ENCODE peak calls at places on chromosomes 3 and 15, in seven cellular contexts. V is sigmoid colon, Z is neural progenitor cell, B is fibroblast of pulmonary artery, P is dorsolateral prefrontal cortex, I is coronary artery, E is lower leg skin. O is an unnamed sample.

GRCh38 chr3:126711361-126711760 is 7.3 kb downstream of the CHCHD6 start:
- DNase-seq in B (peak), Z (no peak), V (no peak), P (no peak), E (no peak), I (no peak), O (no peak)

GRCh38 chr3:172096881-172097420 is 57.6 kb downstream of the FNDC3B start:
- DNase-seq in Z (peak), I (no peak), E (no peak), V (no peak), P (no peak), B (peak), O (no peak)

GRCh38 chr3:197590313-197590962 is 34.7 kb upstream of the BDH1 start:
- DNase-seq in E (no peak), Z (no peak), I (no peak), P (no peak), V (no peak), B (no peak), O (no peak)

GRCh38 chr3:46934508-46935167 is 41.9 kb downstream of the CCDC12 start:
- DNase-seq in V (peak), I (no peak), Z (no peak), E (no peak), B (peak), P (no peak), O (no peak)

GRCh38 chr15:85730001-85730820 is 64.5 kb downstream of the KLHL25 start:
- DNase-seq in V (no peak), P (peak), Z (peak), E (no peak), B (peak), I (no peak), O (peak)

GRCh38 chr3:171768281-171768925 is 41.9 kb downstream of the PLD1 start:
- DNase-seq in V (no peak), I (no peak), B (no peak), P (no peak), E (no peak), Z (no peak), O (no peak)

GRCh38 chr3:46867550-46867898 is 4.3 kb upstream of the MYL3 start:
- DNase-seq in P (peak), I (peak), Z (no peak), B (peak), E (peak), V (peak), O (no peak)

GRCh38 chr15:88982304-88982945 is 69.2 kb upstream of the MFGE8 start:
- DNase-seq in I (peak), P (no peak), E (peak), Z (no peak), V (peak), B (peak), O (no peak)

GRCh38 chr3:144272715-144273114 is 301.1 kb downstream of the DIPK2A start:
- DNase-seq in P (no peak), V (no peak), Z (no peak), E (no peak), I (no peak), B (no peak), O (no peak)

GRCh38 chr15:63067976-63068743 is 25.6 kb downstream of the TPM1 start:
- DNase-seq in V (no peak), I (no peak), E (no peak), Z (no peak), B (no peak), P (no peak), O (no peak)

GRCh38 chr3:24683511-24684384 is 189.1 kb upstream of the THRB start:
- DNase-seq in P (peak), E (no peak), Z (peak), B (peak), I (no peak), V (no peak), O (no peak)

GRCh38 chr3:13086594-13086993 is 13.4 kb upstream of the IQSEC1 start:
- DNase-seq in B (no peak), I (no peak), V (no peak), E (no peak), Z (no peak), P (no peak), O (no peak)

GRCh38 chr3:45841380-45841700 is 579 bp downstream of the LZTFL1 start:
- DNase-seq in V (no peak), P (peak), B (peak), E (no peak), I (no peak), Z (peak), O (peak)

GRCh38 chr3:151962891-151963290 is 89.4 kb downstream of the SUCNR1 start:
- DNase-seq in E (no peak), I (no peak), Z (no peak), B (no peak), P (no peak), V (no peak), O (no peak)

GRCh38 chr15:31828594-31828993 is 201.7 kb upstream of the CHRNA7 start:
- DNase-seq in P (no peak), E (no peak), V (no peak), B (no peak), I (no peak), Z (no peak), O (no peak)

GRCh38 chr3:179071161-179071568 is 444 bp downstream of the ZMAT3 start:
- DNase-seq in I (no peak), V (peak), Z (no peak), P (peak), B (peak), E (no peak), O (peak)

GRCh38 chr3:195907730-195908438 is 467 bp downstream of the TNK2 start:
- DNase-seq in Z (no peak), P (no peak), V (peak), B (no peak), I (no peak), E (no peak), O (peak)

GRCh38 chr15:46251873-46252272 is 617.0 kb downstream of the SQOR start:
- DNase-seq in Z (no peak), V (no peak), E (no peak), B (no peak), I (no peak), P (no peak), O (no peak)

GRCh38 chr3:77620009-77620408 is 580.1 kb downstream of the ROBO2 start:
- DNase-seq in I (no peak), V (no peak), B (no peak), E (peak), P (no peak), Z (no peak), O (no peak)

GRCh38 chr3:133928903-133929607 is 33.4 kb upstream of the RAB6B start:
- DNase-seq in B (no peak), I (no peak), E (no peak), Z (no peak), P (no peak), V (no peak), O (no peak)

GRCh38 chr3:127776347-127776746 is 46.0 kb downstream of the MGLL start:
- DNase-seq in I (no peak), V (no peak), P (no peak), E (no peak), Z (no peak), B (no peak), O (no peak)
- H3K4me3 ChIP-seq in I (no peak), V (no peak), P (no peak), E (no peak), Z (no peak), B (no peak), O (no peak)

GRCh38 chr3:34107669-34108068 is 309.2 kb downstream of the PDCD6IP start:
- DNase-seq in B (no peak), Z (no peak), P (no peak), I (no peak), E (no peak), V (no peak), O (no peak)

GRCh38 chr3:34108976-34109375 is 310.5 kb downstream of the PDCD6IP start:
- DNase-seq in B (no peak), P (peak), E (no peak), Z (no peak), V (no peak), I (no peak), O (no peak)

GRCh38 chr3:34106879-34107278 is 308.4 kb downstream of the PDCD6IP start:
- DNase-seq in V (no peak), E (no peak), P (peak), Z (peak), B (peak), I (no peak), O (no peak)

GRCh38 chr3:34109846-34110245 is 311.4 kb downstream of the PDCD6IP start:
- DNase-seq in I (no peak), E (no peak), B (no peak), P (no peak), V (no peak), Z (no peak), O (no peak)

DNA sequence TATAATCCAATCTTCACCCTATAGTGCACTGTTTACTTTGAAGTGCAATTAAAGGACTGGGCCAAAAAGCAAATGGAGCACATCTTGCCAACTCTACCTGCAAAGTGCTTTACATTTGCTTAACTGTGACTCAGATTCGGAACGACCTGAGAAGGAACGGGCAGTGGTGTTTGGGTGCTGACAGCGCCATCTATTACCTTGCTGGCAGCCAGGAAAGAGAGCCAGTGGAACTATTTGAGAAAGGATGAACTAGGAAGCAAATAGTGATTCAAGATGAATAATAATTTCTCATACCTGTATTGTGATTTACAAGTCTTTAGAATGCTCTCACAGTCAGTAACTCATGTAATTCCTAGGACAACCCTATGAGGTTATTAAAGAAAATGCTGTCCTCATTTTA is 312.9 kb downstream of the PDCD6IP start:
- DNase-seq in I (no peak), V (no peak), Z (no peak), E (no peak), P (no peak), B (no peak), O (no peak)
- TF ChIP-seq CTCF in I (no peak), V (no peak), Z (no peak), E (no peak), P (no peak), B (no peak), O (no peak)

GRCh38 chr15:96336643-96337353 is 6.3 kb downstream of the NR2F2 start:
- DNase-seq in E (no peak), I (peak), V (no peak), P (no peak), B (peak), Z (peak), O (no peak)
- H3K4me3 ChIP-seq in E (peak), I (peak), V (peak), P (peak), B (peak), Z (peak), O (no peak)

DNA sequence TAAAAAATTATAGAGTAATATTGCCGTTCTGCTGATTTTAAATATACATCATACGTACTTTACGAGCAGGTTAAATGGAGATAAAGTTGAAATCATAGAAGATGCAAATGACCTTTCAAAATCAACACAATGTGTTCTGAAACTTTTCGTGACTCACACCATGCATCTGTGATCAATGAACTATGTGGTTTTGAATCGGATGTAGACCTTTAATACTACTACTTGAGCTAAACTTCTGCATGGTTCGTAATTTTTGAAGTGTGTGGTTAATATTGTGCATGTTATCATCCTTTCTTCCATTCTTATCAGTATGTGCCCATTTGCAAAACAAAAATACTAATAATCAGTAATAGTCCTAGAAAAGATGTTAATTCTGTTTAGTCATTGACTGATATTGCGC is 58.9 kb downstream of the GASK1A start:
- DNase-seq in B (no peak), I (no peak), Z (no peak), P (no peak), V (no peak), E (no peak), O (no peak)
- TF ChIP-seq CTCF in B (no peak), I (no peak), Z (no peak), P (no peak), V (no peak), E (no peak), O (no peak)

DNA sequence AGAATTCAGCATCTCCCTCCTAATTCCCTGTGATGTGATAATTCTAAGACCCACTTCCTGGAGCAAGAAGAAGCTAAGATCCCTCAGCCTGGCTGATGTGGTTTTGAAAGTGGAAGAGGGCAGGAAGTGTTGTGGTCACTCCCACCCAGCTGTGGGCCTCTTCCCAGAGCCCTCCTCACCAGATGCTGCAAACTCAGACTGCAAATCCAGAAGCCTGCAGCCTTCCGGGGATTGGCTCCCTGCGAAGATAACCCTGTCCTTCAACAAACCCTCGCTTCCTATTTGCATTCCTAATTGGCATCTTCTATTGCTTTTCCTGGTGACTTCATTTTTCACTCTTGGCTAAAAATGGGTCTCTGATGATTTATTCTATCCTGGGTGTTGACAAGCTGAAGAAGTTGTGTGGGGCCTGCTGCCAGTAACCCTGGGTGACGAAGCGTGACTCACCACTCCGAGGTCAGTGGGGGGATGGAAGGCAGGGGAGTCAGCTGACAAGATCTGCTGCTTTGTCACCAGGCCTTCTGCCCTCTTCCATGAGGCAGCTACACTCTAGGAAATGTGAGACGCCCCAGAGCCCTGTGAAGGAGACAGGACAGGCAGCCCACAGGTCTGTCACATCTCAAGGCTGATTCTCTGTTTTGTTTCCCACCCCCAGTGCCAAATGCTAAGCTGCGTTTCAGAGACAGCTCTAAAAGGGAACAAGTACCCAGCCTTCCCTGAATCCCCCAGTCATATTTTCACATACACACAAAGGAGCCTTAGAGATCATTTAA is 99.7 kb upstream of the LIPC start:
- DNase-seq in E (peak), B (peak), V (peak), Z (peak), P (peak), I (peak), O (peak)
- H3K4me3 ChIP-seq in E (no peak), B (no peak), V (peak), Z (no peak), P (peak), I (peak), O (no peak)

GRCh38 chr3:51985063-51985462 is 1.7 kb downstream of the ACY1 start:
- DNase-seq in V (no peak), Z (no peak), I (no peak), B (no peak), P (no peak), E (no peak), O (no peak)

GRCh38 chr3:51984269-51984647 is 923 bp downstream of the ACY1 start:
- DNase-seq in E (no peak), V (no peak), P (no peak), Z (no peak), B (no peak), I (no peak), O (no peak)

GRCh38 chr3:51982352-51982837 is 940 bp upstream of the ACY1 start:
- DNase-seq in I (no peak), Z (peak), E (no peak), V (no peak), P (no peak), B (no peak), O (no peak)

GRCh38 chr3:51983578-51984268 is 388 bp downstream of the ACY1 start:
- DNase-seq in B (no peak), V (no peak), Z (no peak), P (no peak), I (no peak), E (no peak), O (no peak)

DNA sequence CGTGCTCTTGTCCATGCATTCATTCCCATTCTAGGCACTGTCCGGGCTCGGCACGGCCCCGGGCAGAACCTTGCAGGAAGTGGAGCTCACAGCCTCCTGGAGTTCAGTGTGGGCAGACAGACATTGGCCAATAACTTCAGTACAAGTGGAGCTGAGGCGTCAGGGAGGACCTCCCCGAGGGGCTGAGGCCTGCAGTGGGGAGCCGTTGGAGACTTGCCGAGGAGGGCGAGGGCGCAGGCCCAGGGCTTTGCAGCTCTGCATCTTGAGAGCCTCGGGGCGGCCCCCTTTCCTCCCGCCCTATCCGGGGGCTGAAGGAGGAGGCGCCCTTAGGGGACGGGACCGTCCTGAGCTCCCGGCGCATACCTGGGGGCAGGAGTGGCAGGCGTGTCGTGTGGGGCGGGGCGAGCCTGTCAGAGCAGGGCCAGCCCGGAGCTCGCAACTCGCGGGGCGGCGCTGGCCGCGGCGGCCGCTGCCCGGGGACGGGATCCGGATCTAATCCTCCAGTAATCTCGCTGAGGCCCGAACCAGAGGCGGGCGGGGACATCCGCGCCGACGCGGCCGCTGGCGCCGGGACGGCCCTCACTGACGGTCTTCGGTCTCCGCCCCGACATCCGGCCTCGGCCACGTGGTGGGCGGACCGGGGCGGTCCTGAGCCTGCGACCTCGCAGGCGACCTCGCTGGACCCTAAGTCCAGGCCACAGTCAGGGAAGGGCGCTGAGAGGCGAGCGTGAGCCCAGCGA is at the start of gene ACY1:
- DNase-seq in P (peak), B (peak), I (peak), V (peak), E (peak), Z (peak), O (peak)
- TF ChIP-seq CTCF in P (no peak), B (no peak), I (no peak), V (no peak), E (no peak), Z (no peak), O (no peak)

GRCh38 chr3:17052348-17052747 is 167.6 kb downstream of the PLCL2 start:
- DNase-seq in E (no peak), I (no peak), Z (no peak), B (no peak), V (no peak), P (no peak), O (no peak)
- H3K4me3 ChIP-seq in E (no peak), I (no peak), Z (no peak), B (no peak), V (no peak), P (no peak), O (no peak)